ENCODE peak calls at places on chromosomes 16 and 17, in seven cellular contexts. I is upper lobe of right lung, Z is heart right ventricle, U is IMR-90, G is testis, W is HFFc6, R is A549. T is an unnamed sample.

GRCh38 chr16:81450783-81451491 is 6.3 kb downstream of the CMIP start:
- DNase-seq in I (no peak), Z (no peak), U (no peak), G (no peak), W (no peak), R (no peak), T (no peak)

GRCh38 chr17:69757794-69758430 is 317.1 kb upstream of the KCNJ16 start:
- DNase-seq in I (no peak), Z (no peak), U (peak; percentile 94), G (no peak), W (peak; percentile 90), R (no peak), T (peak; percentile 99)

GRCh38 chr17:35243459-35244204 is 760 bp downstream of the SLFN5 start:
- DNase-seq in I (peak; percentile 67), Z (peak; percentile 55), U (peak; percentile 69), G (peak; percentile 35), W (peak; percentile 69), R (peak; percentile 40), T (peak; percentile 72)

GRCh38 chr17:60435244-60436170 is 13.2 kb downstream of the CHCT1 start:
- DNase-seq in I (no peak), Z (peak; percentile 85), U (peak; percentile 89), G (peak; percentile 88), W (peak; percentile 85), R (peak; percentile 82), T (peak; percentile 92)

GRCh38 chr17:6313835-6314234 is 121.1 kb downstream of the AIPL1 start:
- DNase-seq in I (no peak), Z (no peak), U (no peak), G (no peak), W (no peak), R (no peak), T (no peak)

GRCh38 chr16:48971571-48972071 is 310.0 kb downstream of the CBLN1 start:
- DNase-seq in I (no peak), Z (no peak), U (no peak), G (no peak), W (no peak), R (no peak), T (peak; percentile 16)

GRCh38 chr17:62967111-62967449 is 1.0 kb downstream of the TANC2 start:
- DNase-seq in I (no peak), Z (no peak), U (no peak), G (no peak), W (no peak), R (no peak), T (no peak)

GRCh38 chr17:82023447-82024241 is 539 bp downstream of the LRRC45 start:
- DNase-seq in I (no peak), Z (no peak), U (peak; percentile 8), G (no peak), W (no peak), R (peak; percentile 39), T (no peak)

GRCh38 chr17:33086878-33087277 is 95.2 kb downstream of the SPACA3 start:
- DNase-seq in I (no peak), Z (no peak), U (no peak), G (no peak), W (no peak), R (no peak), T (no peak)

GRCh38 chr16:59385953-59386352 is 651.8 kb upstream of the GOT2 start:
- DNase-seq in I (no peak), Z (no peak), U (peak; percentile 62), G (no peak), W (peak; percentile 94), R (no peak), T (peak; percentile 95)

GRCh38 chr16:29678691-29679267 is at the start of gene QPRT:
- DNase-seq in I (peak; percentile 71), Z (peak; percentile 54), U (peak; percentile 22), G (peak; percentile 27), W (no peak), R (no peak), T (peak; percentile 13)

GRCh38 chr16:79093554-79093967 is 507.0 kb downstream of the MAF start:
- DNase-seq in I (peak; percentile 68), Z (peak; percentile 23), U (no peak), G (no peak), W (no peak), R (no peak), T (no peak)

GRCh38 chr16:787978-788398 is at the start of gene RPUSD1:
- DNase-seq in I (peak; percentile 75), Z (no peak), U (no peak), G (no peak), W (no peak), R (no peak), T (no peak)

GRCh38 chr17:2070241-2071023 is 15.5 kb downstream of the HIC1 start:
- DNase-seq in I (no peak), Z (no peak), U (no peak), G (no peak), W (no peak), R (no peak), T (no peak)

GRCh38 chr17:33888455-33888854 is 366.6 kb upstream of the CCL2 start:
- DNase-seq in I (no peak), Z (no peak), U (no peak), G (no peak), W (no peak), R (no peak), T (no peak)

GRCh38 chr16:11170696-11171447 is 85.1 kb downstream of the SOCS1 start:
- DNase-seq in I (no peak), Z (no peak), U (no peak), G (no peak), W (no peak), R (no peak), T (no peak)

GRCh38 chr17:57561072-57561861 is 183.8 kb downstream of the CCDC182 start:
- DNase-seq in I (no peak), Z (no peak), U (no peak), G (no peak), W (no peak), R (no peak), T (no peak)

GRCh38 chr16:29674188-29674587 is 4.8 kb upstream of the QPRT start:
- DNase-seq in I (peak; percentile 73), Z (peak; percentile 43), U (peak; percentile 40), G (peak; percentile 94), W (no peak), R (no peak), T (peak; percentile 30)

GRCh38 chr17:83005639-83006038 is 73.8 kb upstream of the METRNL start:
- DNase-seq in I (no peak), Z (no peak), U (no peak), G (no peak), W (no peak), R (no peak), T (no peak)

GRCh38 chr16:15542734-15543347 is 100.1 kb downstream of the MARF1 start:
- DNase-seq in I (no peak), Z (no peak), U (no peak), G (no peak), W (no peak), R (no peak), T (no peak)

GRCh38 chr16:28924399-28924761 is 658 bp downstream of the RABEP2 start:
- DNase-seq in I (no peak), Z (no peak), U (no peak), G (no peak), W (no peak), R (no peak), T (no peak)

GRCh38 chr17:19670906-19671305 is 22.4 kb downstream of the ALDH3A2 start:
- DNase-seq in I (no peak), Z (no peak), U (no peak), G (no peak), W (no peak), R (no peak), T (no peak)

GRCh38 chr17:19671433-19671832 is 22.9 kb downstream of the ALDH3A2 start:
- DNase-seq in I (no peak), Z (no peak), U (no peak), G (no peak), W (no peak), R (no peak), T (peak; percentile 36)

GRCh38 chr17:19677736-19678379 is 29.3 kb downstream of the ALDH3A2 start:
- DNase-seq in I (no peak), Z (no peak), U (no peak), G (no peak), W (no peak), R (no peak), T (no peak)

GRCh38 chr17:19676901-19677300 is 28.4 kb downstream of the ALDH3A2 start:
- DNase-seq in I (no peak), Z (no peak), U (no peak), G (no peak), W (no peak), R (no peak), T (no peak)

GRCh38 chr17:19672009-19672837 is 23.7 kb downstream of the ALDH3A2 start:
- DNase-seq in I (no peak), Z (peak; percentile 68), U (peak; percentile 8), G (no peak), W (no peak), R (no peak), T (peak; percentile 61)
- TF ChIP-seq CTCF in I (no peak), Z (no peak), U (peak; percentile 37), G (no peak), W (peak; percentile 65), R (peak; percentile 8), T (peak; percentile 50)

DNA sequence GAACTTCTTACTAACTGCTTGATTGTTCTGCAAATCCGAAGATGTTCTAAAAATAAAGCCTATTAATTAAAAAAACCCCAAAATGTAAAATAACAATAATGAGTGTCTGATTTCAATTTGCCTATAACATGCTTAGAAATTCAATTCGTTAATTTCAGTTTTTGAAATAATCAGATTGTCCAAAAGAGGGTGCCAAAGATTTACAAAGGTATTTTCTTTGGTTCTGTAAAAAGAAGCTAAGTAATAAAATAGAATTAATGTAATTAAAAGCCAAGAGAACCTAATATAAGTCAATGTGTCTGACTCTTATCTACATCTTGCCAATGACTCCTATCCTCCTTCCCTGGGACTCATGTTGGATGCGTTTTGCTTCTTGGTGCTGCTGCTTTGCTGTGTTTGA is 75.0 kb upstream of the CPHXL start:
- DNase-seq in I (no peak), Z (no peak), U (no peak), G (no peak), W (no peak), R (no peak), T (no peak)
- TF ChIP-seq CTCF in I (no peak), Z (no peak), U (peak; percentile 53), G (no peak), W (peak; percentile 42), R (peak; percentile 37), T (no peak)

GRCh38 chr17:50174444-50174843 is 8.6 kb downstream of the SGCA start:
- DNase-seq in I (no peak), Z (no peak), U (no peak), G (no peak), W (peak; percentile 26), R (no peak), T (no peak)

GRCh38 chr17:50177476-50177875 is 11.7 kb downstream of the SGCA start:
- DNase-seq in I (no peak), Z (no peak), U (no peak), G (no peak), W (peak; percentile 33), R (no peak), T (no peak)

GRCh38 chr17:50177983-50178834 is 12.4 kb downstream of the SGCA start:
- DNase-seq in I (peak; percentile 88), Z (peak; percentile 89), U (peak; percentile 99), G (peak; percentile 73), W (peak; percentile 97), R (peak; percentile 98), T (peak; percentile 97)

GRCh38 chr17:50175035-50175788 is 9.4 kb downstream of the SGCA start:
- DNase-seq in I (no peak), Z (no peak), U (peak; percentile 56), G (no peak), W (peak; percentile 17), R (no peak), T (no peak)

GRCh38 chr17:50176559-50177471 is 11.0 kb downstream of the SGCA start:
- DNase-seq in I (no peak), Z (no peak), U (no peak), G (no peak), W (peak; percentile 26), R (no peak), T (peak; percentile 37)
- TF ChIP-seq CTCF in I (no peak), Z (no peak), U (peak; percentile 14), G (peak; percentile 10), W (peak; percentile 46), R (no peak), T (peak; percentile 20)

GRCh38 chr16:4123617-4124300 is 7.5 kb upstream of the ADCY9 start:
- DNase-seq in I (no peak), Z (no peak), U (peak; percentile 79), G (no peak), W (peak; percentile 60), R (no peak), T (peak; percentile 48)
- TF ChIP-seq CTCF in I (no peak), Z (no peak), U (no peak), G (no peak), W (no peak), R (no peak), T (no peak)

T was measured in AG10803.